ENCODE peak calls at places on chromosomes 11 and 22, in four cellular contexts. W is SJCRH30, J is neural progenitor cell, P is SK-N-SH. S is an unnamed sample.

GRCh38 chr11:98565311-98565710 is 455.4 kb upstream of the CNTN5 start:
- DNase-seq in W (no peak), P (no peak), J (no peak), S (no peak)

GRCh38 chr11:102751673-102752072 is 26.9 kb upstream of the MMP8 start:
- DNase-seq in P (no peak), W (no peak), J (no peak), S (no peak)

GRCh38 chr11:45809456-45810395 is 4.8 kb downstream of the SLC35C1 start:
- DNase-seq in P (no peak), W (no peak), J (no peak), S (no peak)

GRCh38 chr11:121714356-121714755 is 261.6 kb upstream of the SORL1-AS1 start:
- DNase-seq in P (no peak), W (no peak), J (no peak), S (no peak)

GRCh38 chr22:38106814-38107578 is 3.5 kb downstream of the BAIAP2L2 start:
- DNase-seq in W (peak; percentile 43), J (no peak), P (no peak), S (no peak)

GRCh38 chr11:67032830-67033555 is 10.1 kb downstream of the SYT12 start:
- DNase-seq in W (no peak), P (no peak), J (no peak), S (no peak)

GRCh38 chr22:32533265-32534068 is 58.9 kb downstream of the FBXO7 start:
- DNase-seq in P (no peak), W (peak; percentile 64), J (no peak), S (no peak)

GRCh38 chr11:105942951-105943350 is 79.1 kb downstream of the MSANTD4 start:
- DNase-seq in P (no peak), W (no peak), J (no peak), S (no peak)

GRCh38 chr11:133694701-133695100 is 150.6 kb downstream of the SPATA19 start:
- DNase-seq in P (no peak), J (no peak), W (no peak), S (no peak)

GRCh38 chr11:27201454-27202302 is 161.1 kb downstream of the BBOX1 start:
- DNase-seq in W (peak; percentile 98), J (no peak), P (peak; percentile 47), S (no peak)

GRCh38 chr11:121389651-121390050 is 62.5 kb upstream of the SORL1 start:
- DNase-seq in W (no peak), P (no peak), J (peak; percentile 84), S (no peak)

GRCh38 chr11:8689726-8690255 is 7.2 kb downstream of the RPL27A start:
- DNase-seq in J (no peak), P (no peak), W (no peak), S (no peak)

GRCh38 chr11:119254239-119254638 is 48.1 kb downstream of the CBL start:
- DNase-seq in W (no peak), P (no peak), J (no peak), S (no peak)

GRCh38 chr11:57649826-57650738 is at the start of gene YPEL4:
- DNase-seq in P (peak; percentile 88), W (peak; percentile 60), J (peak; percentile 69), S (peak; percentile 69)

GRCh38 chr11:12166299-12167092 is 56.1 kb downstream of the MICAL2 start:
- DNase-seq in P (no peak), J (no peak), W (no peak), S (no peak)

GRCh38 chr11:69515271-69516245 is 34.1 kb downstream of the LINC01488 start:
- DNase-seq in W (no peak), J (no peak), P (no peak), S (no peak)

GRCh38 chr11:67780056-67780455 is 105.6 kb upstream of the ALDH3B2 start:
- DNase-seq in W (no peak), J (no peak), P (no peak), S (no peak)

GRCh38 chr11:125072210-125072960 is 9.3 kb downstream of the SLC37A2 start:
- DNase-seq in J (no peak), P (no peak), W (no peak), S (no peak)

GRCh38 chr11:2265396-2265795 is 5.0 kb downstream of the ASCL2 start:
- DNase-seq in P (no peak), J (no peak), W (no peak), S (peak; percentile 1)

GRCh38 chr11:69969890-69970784 is 108.0 kb upstream of the ANO1 start:
- DNase-seq in J (no peak), P (no peak), W (no peak), S (no peak)

GRCh38 chr22:17783773-17784480 is 9.7 kb upstream of the BID start:
- DNase-seq in J (no peak), W (no peak), P (peak; percentile 59), S (no peak)
- H3K4me1 ChIP-seq in J (peaks cover 8% of the 10 kb centered on the region), W (peaks cover 22% of the 10 kb centered on the region), P (peaks cover 34% of the 10 kb centered on the region), S (peaks cover 42% of the 10 kb centered on the region)

DNA sequence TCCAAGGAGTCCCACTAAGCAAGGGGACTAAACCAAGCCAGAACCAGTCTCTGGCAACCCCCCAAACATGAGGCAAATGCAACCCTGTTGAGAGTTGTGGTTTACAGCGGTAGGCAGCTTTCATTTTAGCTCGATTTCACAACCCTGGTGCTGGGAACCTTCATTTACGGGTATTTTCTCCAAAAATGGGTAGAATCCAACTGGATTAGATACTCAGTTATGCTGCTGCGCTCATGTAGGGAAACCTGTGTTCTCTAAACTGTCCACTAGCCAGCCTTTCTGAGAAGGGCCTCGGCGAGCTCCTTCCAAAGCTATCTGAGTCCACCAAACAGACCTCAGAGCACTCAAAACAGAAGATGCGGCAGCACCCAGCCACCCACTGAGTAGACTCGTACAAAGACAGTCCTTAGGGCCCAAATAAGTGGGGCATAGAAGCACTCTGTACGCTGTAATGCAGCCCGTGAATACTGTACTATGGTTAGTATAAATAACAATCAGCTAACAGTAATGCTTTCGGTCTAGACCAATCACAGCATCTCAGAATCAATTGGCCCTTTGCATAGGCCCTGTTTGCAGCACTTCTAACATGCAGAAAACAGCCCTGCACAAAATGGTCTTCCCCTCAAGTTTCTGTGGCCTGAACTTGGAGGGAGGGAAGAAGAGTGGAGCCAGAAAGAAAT is 104.7 kb downstream of the ETS1 start:
- DNase-seq in J (no peak), P (no peak), W (no peak), S (peak; percentile 88)
- H3K27ac ChIP-seq in J (no peak overlapping the region), P (no peak overlapping the region), W (no peak overlapping the region), S (peak overlapping the region; percentile 94)

GRCh38 chr11:75561426-75562047 is 516 bp upstream of the SERPINH1 start:
- DNase-seq in P (no peak), W (no peak), J (no peak), S (no peak)
- H3K4me1 ChIP-seq in P (peaks cover 65% of the 10 kb centered on the region), W (no peaks in the 10 kb centered on the region), J (peaks cover 55% of the 10 kb centered on the region), S (peaks cover 20% of the 10 kb centered on the region)

GRCh38 chr22:19169002-19169946 is 9.3 kb downstream of the SLC25A1 start:
- DNase-seq in W (no peak), J (peak; percentile 94), P (peak; percentile 60), S (no peak)
- H3K27ac ChIP-seq in W (no peak overlapping the region), J (no peak overlapping the region), P (no peak overlapping the region), S (no peak overlapping the region)

DNA sequence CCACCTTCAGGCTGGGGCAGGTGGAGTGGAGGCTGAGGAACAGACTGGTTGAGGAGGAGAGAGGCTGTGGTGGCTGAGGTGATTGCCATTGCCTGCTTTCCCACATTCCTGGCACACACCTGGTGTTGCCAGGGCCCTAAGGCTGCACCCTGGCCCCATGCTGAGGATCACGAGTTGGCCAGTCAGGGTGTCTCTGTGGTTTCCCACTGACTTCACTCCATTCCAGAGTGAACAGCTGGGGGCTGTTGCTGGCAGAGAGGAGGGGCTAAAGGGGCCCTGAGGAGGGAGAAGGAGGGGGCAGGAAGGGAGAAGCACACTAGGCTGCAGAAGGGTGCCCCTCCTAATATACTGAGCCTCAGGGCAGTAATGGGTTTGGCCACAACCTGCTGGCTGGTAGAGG is 1.8 kb downstream of the TMEM86A start:
- DNase-seq in P (no peak), W (peak; percentile 96), J (no peak), S (no peak)
- H3K4me1 ChIP-seq in P (peaks cover 25% of the 10 kb centered on the region), W (peaks cover 54% of the 10 kb centered on the region), J (peaks cover 4% of the 10 kb centered on the region), S (peaks cover 18% of the 10 kb centered on the region)

DNA sequence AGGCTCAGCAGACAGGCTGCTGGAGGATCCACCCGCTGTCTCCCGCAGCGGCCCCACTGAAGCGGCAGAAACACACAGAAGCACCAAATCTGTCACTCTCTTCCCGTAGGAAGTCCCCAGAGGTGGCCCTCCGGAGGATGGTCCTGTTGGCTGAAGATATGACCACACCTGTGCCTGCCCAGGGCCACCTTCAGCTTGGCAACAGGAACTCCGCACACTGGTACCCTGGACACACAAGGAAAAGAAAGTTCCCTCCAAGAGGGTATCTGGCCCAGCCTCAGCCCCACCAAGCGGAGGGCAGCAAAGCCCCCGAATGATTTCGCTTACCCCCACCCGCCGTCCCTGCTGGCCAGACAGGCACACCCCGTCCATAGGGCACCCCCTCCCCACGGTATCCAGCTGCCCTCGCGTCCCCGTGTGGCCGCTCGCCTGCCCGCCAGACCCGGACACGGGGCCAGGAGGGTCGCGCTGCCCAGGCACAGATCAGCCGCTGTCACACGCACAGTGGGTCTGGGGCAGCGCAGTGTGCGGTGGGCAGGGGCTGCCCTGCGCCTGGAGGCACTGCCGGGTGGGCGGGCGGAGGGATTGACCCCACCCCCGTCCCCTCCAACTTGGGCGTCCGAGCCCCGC is 7.0 kb downstream of the RASSF7 start:
- DNase-seq in J (no peak), W (no peak), P (no peak), S (peak; percentile 66)
- H3K27ac ChIP-seq in J (no peak overlapping the region), W (no peak overlapping the region), P (peak overlapping the region; percentile 74), S (no peak overlapping the region)

GRCh38 chr22:23179381-23180294 is 671 bp upstream of the BCR start:
- DNase-seq in P (no peak), W (peak; percentile 29), J (peak; percentile 29), S (no peak)
- H3K4me1 ChIP-seq in P (peaks cover 47% of the 10 kb centered on the region), W (peaks cover 40% of the 10 kb centered on the region), J (peaks cover 42% of the 10 kb centered on the region), S (peaks cover 79% of the 10 kb centered on the region)

DNA sequence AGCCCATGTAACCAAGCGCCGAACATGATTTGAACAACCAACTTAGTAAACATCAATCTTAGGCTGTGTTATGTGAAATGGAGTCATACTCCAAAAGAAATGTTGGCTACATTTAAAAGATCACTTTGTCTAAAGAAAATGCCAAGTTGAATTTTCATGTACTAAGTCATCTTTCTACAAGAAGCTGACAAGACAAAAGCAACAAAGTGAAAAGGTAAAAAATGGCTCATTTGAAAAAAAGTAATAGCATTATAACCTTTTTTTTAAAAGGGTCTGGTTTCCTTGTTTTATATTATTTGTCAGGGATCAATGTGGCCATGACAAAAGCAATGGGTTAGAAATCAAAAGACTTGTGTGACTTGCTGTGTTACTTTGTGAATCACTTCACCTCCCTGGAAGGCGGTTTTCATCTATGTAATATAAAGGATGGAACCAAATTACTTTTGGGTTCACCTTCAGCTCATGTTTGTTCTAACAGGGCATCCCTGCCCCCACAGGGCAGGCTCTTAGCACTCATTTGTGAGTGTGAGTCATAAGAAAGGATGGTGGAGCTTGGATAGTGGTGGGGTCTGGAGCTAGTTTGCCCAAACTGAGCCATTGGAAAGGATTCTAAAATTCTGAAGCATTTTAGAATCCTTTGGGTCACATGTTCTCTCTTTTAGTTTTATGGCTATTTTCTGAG is 131.9 kb upstream of the MTMR2 start:
- DNase-seq in J (peak; percentile 43), W (peak; percentile 3), P (no peak), S (no peak)
- H3K27ac ChIP-seq in J (peak overlapping the region; percentile 81), W (no peak overlapping the region), P (peak overlapping the region; percentile 84), S (no peak overlapping the region)

GRCh38 chr22:21818487-21819182 is 48.8 kb downstream of the MAPK1 start:
- DNase-seq in W (no peak), P (no peak), J (no peak), S (no peak)
- H3K4me1 ChIP-seq in W (peaks cover 16% of the 10 kb centered on the region), P (peaks cover 3% of the 10 kb centered on the region), J (peaks cover 15% of the 10 kb centered on the region), S (peaks cover 58% of the 10 kb centered on the region)